ENCODE peak calls at places on chromosomes 1 and 21, in nine cellular contexts. One of them, this sample, is unnamed.

GRCh38 chr1:177442580-177442979 is 271.8 kb downstream of the BRINP2 start:
- DNase-seq in A673: peak; percentile 81
- DNase-seq in Peyer's patch: no peak
- DNase-seq in dorsolateral prefrontal cortex: no peak
- DNase-seq in endothelial cell of umbilical vein: no peak
- DNase-seq in PC-9: no peak
- DNase-seq in hepatocyte: no peak
- DNase-seq in cardiac muscle cell: no peak
- DNase-seq in fibroblast of lung: no peak
- DNase-seq in this sample: no peak

GRCh38 chr1:216766633-216767325 is 43.5 kb upstream of the ESRRG start:
- DNase-seq in dorsolateral prefrontal cortex: no peak
- DNase-seq in Peyer's patch: no peak
- DNase-seq in PC-9: no peak
- DNase-seq in cardiac muscle cell: no peak
- DNase-seq in A673: no peak
- DNase-seq in fibroblast of lung: peak; percentile 44
- DNase-seq in hepatocyte: no peak
- DNase-seq in endothelial cell of umbilical vein: no peak
- DNase-seq in this sample: no peak

GRCh38 chr1:109201123-109201703 is 12.5 kb upstream of the SARS1 start:
- DNase-seq in PC-9: peak; percentile 70
- DNase-seq in endothelial cell of umbilical vein: peak; percentile 37
- DNase-seq in Peyer's patch: peak; percentile 75
- DNase-seq in dorsolateral prefrontal cortex: peak; percentile 71
- DNase-seq in cardiac muscle cell: peak; percentile 78
- DNase-seq in hepatocyte: peak; percentile 78
- DNase-seq in fibroblast of lung: peak; percentile 94
- DNase-seq in A673: peak; percentile 89
- DNase-seq in this sample: peak; percentile 81

GRCh38 chr21:35424122-35424521 is 375.0 kb upstream of the RUNX1 start:
- DNase-seq in endothelial cell of umbilical vein: no peak
- DNase-seq in dorsolateral prefrontal cortex: no peak
- DNase-seq in PC-9: no peak
- DNase-seq in A673: no peak
- DNase-seq in fibroblast of lung: no peak
- DNase-seq in Peyer's patch: no peak
- DNase-seq in cardiac muscle cell: no peak
- DNase-seq in hepatocyte: no peak
- DNase-seq in this sample: no peak

GRCh38 chr21:32940079-32941014 is 85.4 kb upstream of the OLIG2 start:
- DNase-seq in PC-9: no peak
- DNase-seq in A673: peak; percentile 68
- DNase-seq in dorsolateral prefrontal cortex: no peak
- DNase-seq in cardiac muscle cell: peak; percentile 69
- DNase-seq in endothelial cell of umbilical vein: peak; percentile 40
- DNase-seq in hepatocyte: peak; percentile 78
- DNase-seq in fibroblast of lung: peak; percentile 34
- DNase-seq in Peyer's patch: peak; percentile 58
- DNase-seq in this sample: peak; percentile 81

GRCh38 chr1:9284061-9284460 is 8.6 kb upstream of the SPSB1 start:
- DNase-seq in hepatocyte: no peak
- DNase-seq in fibroblast of lung: no peak
- DNase-seq in endothelial cell of umbilical vein: no peak
- DNase-seq in dorsolateral prefrontal cortex: no peak
- DNase-seq in A673: no peak
- DNase-seq in PC-9: no peak
- DNase-seq in Peyer's patch: no peak
- DNase-seq in cardiac muscle cell: no peak
- DNase-seq in this sample: no peak

GRCh38 chr21:38301321-38302214 is 44.8 kb downstream of the KCNJ15 start:
- DNase-seq in cardiac muscle cell: no peak
- DNase-seq in Peyer's patch: no peak
- DNase-seq in PC-9: no peak
- DNase-seq in endothelial cell of umbilical vein: peak; percentile 39
- DNase-seq in dorsolateral prefrontal cortex: no peak
- DNase-seq in hepatocyte: no peak
- DNase-seq in A673: no peak
- DNase-seq in fibroblast of lung: no peak
- DNase-seq in this sample: no peak

GRCh38 chr21:35128526-35128925 is 79.4 kb upstream of the RUNX1 start:
- DNase-seq in fibroblast of lung: no peak
- DNase-seq in endothelial cell of umbilical vein: no peak
- DNase-seq in A673: no peak
- DNase-seq in Peyer's patch: no peak
- DNase-seq in dorsolateral prefrontal cortex: no peak
- DNase-seq in cardiac muscle cell: no peak
- DNase-seq in PC-9: peak; percentile 54
- DNase-seq in hepatocyte: no peak
- DNase-seq in this sample: no peak

GRCh38 chr1:239630767-239631166 is 244.4 kb downstream of the CHRM3 start:
- DNase-seq in dorsolateral prefrontal cortex: no peak
- DNase-seq in Peyer's patch: no peak
- DNase-seq in cardiac muscle cell: no peak
- DNase-seq in hepatocyte: no peak
- DNase-seq in endothelial cell of umbilical vein: no peak
- DNase-seq in fibroblast of lung: no peak
- DNase-seq in PC-9: no peak
- DNase-seq in A673: no peak
- DNase-seq in this sample: no peak

GRCh38 chr1:6599141-6599975 is 3.3 kb downstream of the KLHL21 start:
- DNase-seq in Peyer's patch: peak; percentile 82
- DNase-seq in endothelial cell of umbilical vein: no peak
- DNase-seq in A673: no peak
- DNase-seq in fibroblast of lung: peak; percentile 46
- DNase-seq in cardiac muscle cell: no peak
- DNase-seq in hepatocyte: no peak
- DNase-seq in PC-9: peak; percentile 57
- DNase-seq in dorsolateral prefrontal cortex: no peak
- DNase-seq in this sample: no peak

DNA sequence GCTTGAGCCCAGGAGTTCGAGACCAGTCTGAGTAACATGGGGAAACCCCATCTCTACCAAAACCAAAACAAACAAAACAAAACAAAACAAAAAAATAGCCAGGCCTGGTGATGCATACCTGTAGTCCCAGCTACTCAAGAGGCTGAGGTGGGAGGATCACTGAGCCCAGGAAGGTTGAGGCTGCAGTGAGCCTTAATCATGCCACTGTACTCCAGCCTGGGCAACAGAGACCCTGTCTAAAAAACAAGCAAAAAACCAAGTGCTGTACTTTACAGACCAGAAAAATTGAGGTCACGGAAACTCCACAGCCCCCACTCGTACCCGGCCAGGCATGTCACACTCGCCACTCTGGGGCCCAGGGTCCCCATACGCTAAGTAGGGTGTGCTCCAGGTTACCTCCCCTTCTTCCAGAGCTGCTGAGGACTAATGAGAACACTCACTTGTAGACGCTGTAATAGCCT is 22.9 kb downstream of the ATP2B4 start:
- DNase-seq in PC-9: no peak
- DNase-seq in fibroblast of lung: no peak
- DNase-seq in hepatocyte: no peak
- DNase-seq in Peyer's patch: no peak
- DNase-seq in cardiac muscle cell: no peak
- DNase-seq in endothelial cell of umbilical vein: no peak
- DNase-seq in dorsolateral prefrontal cortex: no peak
- DNase-seq in A673: no peak
- DNase-seq in this sample: no peak
- H3K27ac ChIP-seq in PC-9: no peak overlapping the region
- H3K27ac ChIP-seq in fibroblast of lung: peak overlapping the region; percentile 70
- H3K27ac ChIP-seq in hepatocyte: peak overlapping the region; percentile 89
- H3K27ac ChIP-seq in Peyer's patch: peak overlapping the region; percentile 39
- H3K27ac ChIP-seq in cardiac muscle cell: no peak overlapping the region
- H3K27ac ChIP-seq in endothelial cell of umbilical vein: no peak overlapping the region
- H3K27ac ChIP-seq in dorsolateral prefrontal cortex: no peak overlapping the region
- H3K27ac ChIP-seq in A673: no peak overlapping the region
- H3K27ac ChIP-seq in this sample: no peak overlapping the region

GRCh38 chr1:63326106-63326472 is 3.7 kb downstream of the FOXD3 start:
- DNase-seq in hepatocyte: no peak
- DNase-seq in cardiac muscle cell: no peak
- DNase-seq in A673: no peak
- DNase-seq in Peyer's patch: no peak
- DNase-seq in fibroblast of lung: no peak
- DNase-seq in endothelial cell of umbilical vein: no peak
- DNase-seq in PC-9: no peak
- DNase-seq in dorsolateral prefrontal cortex: no peak
- DNase-seq in this sample: no peak

GRCh38 chr1:63326473-63327380 is 4.4 kb downstream of the FOXD3 start:
- DNase-seq in hepatocyte: peak; percentile 16
- DNase-seq in PC-9: no peak
- DNase-seq in dorsolateral prefrontal cortex: no peak
- DNase-seq in fibroblast of lung: no peak
- DNase-seq in cardiac muscle cell: no peak
- DNase-seq in A673: no peak
- DNase-seq in Peyer's patch: no peak
- DNase-seq in endothelial cell of umbilical vein: peak; percentile 35
- DNase-seq in this sample: no peak

GRCh38 chr1:63323866-63324778 is 1.8 kb downstream of the FOXD3 start:
- DNase-seq in A673: no peak
- DNase-seq in PC-9: no peak
- DNase-seq in hepatocyte: peak; percentile 12
- DNase-seq in Peyer's patch: no peak
- DNase-seq in endothelial cell of umbilical vein: no peak
- DNase-seq in cardiac muscle cell: no peak
- DNase-seq in fibroblast of lung: no peak
- DNase-seq in dorsolateral prefrontal cortex: no peak
- DNase-seq in this sample: no peak

GRCh38 chr1:63322944-63323865 is 838 bp downstream of the FOXD3 start:
- DNase-seq in fibroblast of lung: no peak
- DNase-seq in A673: peak; percentile 62
- DNase-seq in cardiac muscle cell: no peak
- DNase-seq in hepatocyte: peak; percentile 56
- DNase-seq in PC-9: no peak
- DNase-seq in dorsolateral prefrontal cortex: no peak
- DNase-seq in Peyer's patch: peak; percentile 58
- DNase-seq in endothelial cell of umbilical vein: no peak
- DNase-seq in this sample: no peak

GRCh38 chr1:63324779-63325119 is 2.4 kb downstream of the FOXD3 start:
- DNase-seq in cardiac muscle cell: no peak
- DNase-seq in PC-9: no peak
- DNase-seq in fibroblast of lung: no peak
- DNase-seq in hepatocyte: no peak
- DNase-seq in A673: no peak
- DNase-seq in dorsolateral prefrontal cortex: no peak
- DNase-seq in endothelial cell of umbilical vein: no peak
- DNase-seq in Peyer's patch: no peak
- DNase-seq in this sample: no peak
- H3K4me3 ChIP-seq in cardiac muscle cell: peak overlapping the region; percentile 10
- H3K4me3 ChIP-seq in PC-9: no peak overlapping the region
- H3K4me3 ChIP-seq in fibroblast of lung: no peak overlapping the region
- H3K4me3 ChIP-seq in hepatocyte: no peak overlapping the region
- H3K4me3 ChIP-seq in A673: peak overlapping the region; percentile 81
- H3K4me3 ChIP-seq in dorsolateral prefrontal cortex: no peak overlapping the region
- H3K4me3 ChIP-seq in endothelial cell of umbilical vein: no peak overlapping the region
- H3K4me3 ChIP-seq in Peyer's patch: no peak overlapping the region
- H3K4me3 ChIP-seq in this sample: no peak overlapping the region

GRCh38 chr1:2044510-2045319 is 5.5 kb upstream of the PRKCZ start:
- DNase-seq in hepatocyte: peak; percentile 86
- DNase-seq in Peyer's patch: peak; percentile 84
- DNase-seq in cardiac muscle cell: peak; percentile 65
- DNase-seq in PC-9: no peak
- DNase-seq in endothelial cell of umbilical vein: peak; percentile 45
- DNase-seq in fibroblast of lung: peak; percentile 18
- DNase-seq in A673: peak; percentile 78
- DNase-seq in dorsolateral prefrontal cortex: peak; percentile 89
- DNase-seq in this sample: peak; percentile 86
- H3K27ac ChIP-seq in hepatocyte: no peak overlapping the region
- H3K27ac ChIP-seq in Peyer's patch: no peak overlapping the region
- H3K27ac ChIP-seq in cardiac muscle cell: no peak overlapping the region
- H3K27ac ChIP-seq in PC-9: no peak overlapping the region
- H3K27ac ChIP-seq in endothelial cell of umbilical vein: no peak overlapping the region
- H3K27ac ChIP-seq in fibroblast of lung: no peak overlapping the region
- H3K27ac ChIP-seq in A673: no peak overlapping the region
- H3K27ac ChIP-seq in dorsolateral prefrontal cortex: no peak overlapping the region
- H3K27ac ChIP-seq in this sample: no peak overlapping the region

DNA sequence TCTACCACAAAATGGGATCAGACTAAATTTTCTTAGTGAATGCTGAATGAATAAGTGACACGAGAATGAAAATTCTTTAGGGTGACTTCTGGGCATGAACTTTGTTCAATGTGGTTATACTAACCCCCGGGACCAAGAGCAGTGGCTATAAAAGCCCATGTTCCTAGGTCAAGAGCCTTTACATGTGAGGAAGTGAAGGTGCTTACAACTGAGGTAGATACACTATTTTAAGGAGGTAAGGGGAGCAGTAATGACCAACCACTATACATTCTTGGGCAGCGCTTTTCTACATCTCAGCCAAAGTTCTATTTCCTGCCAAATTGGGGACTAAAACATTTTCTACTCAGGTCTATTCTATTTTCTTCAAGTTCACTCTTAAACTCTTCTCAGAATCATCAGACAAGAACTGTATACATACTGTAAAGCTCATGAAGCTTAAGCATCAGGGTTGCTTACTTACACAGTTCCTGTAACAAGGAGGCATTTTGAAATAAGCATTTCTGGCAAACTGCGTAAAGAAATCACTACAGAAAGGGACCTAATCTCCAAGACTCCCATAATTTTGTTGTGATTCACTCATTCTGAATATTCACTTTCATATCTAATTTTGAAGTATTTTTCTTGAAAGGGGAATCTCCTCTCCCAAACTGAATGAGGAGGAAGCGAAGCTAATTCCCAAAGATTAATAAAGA is 8.5 kb upstream of the ARHGAP29 start:
- DNase-seq in hepatocyte: no peak
- DNase-seq in fibroblast of lung: peak; percentile 54
- DNase-seq in endothelial cell of umbilical vein: peak; percentile 65
- DNase-seq in PC-9: no peak
- DNase-seq in Peyer's patch: no peak
- DNase-seq in dorsolateral prefrontal cortex: no peak
- DNase-seq in A673: no peak
- DNase-seq in cardiac muscle cell: peak; percentile 73
- DNase-seq in this sample: no peak
- H3K4me3 ChIP-seq in hepatocyte: no peak overlapping the region
- H3K4me3 ChIP-seq in fibroblast of lung: peak overlapping the region; percentile 7
- H3K4me3 ChIP-seq in endothelial cell of umbilical vein: peak overlapping the region; percentile 75
- H3K4me3 ChIP-seq in PC-9: peak overlapping the region; percentile 84
- H3K4me3 ChIP-seq in Peyer's patch: peak overlapping the region; percentile 60
- H3K4me3 ChIP-seq in dorsolateral prefrontal cortex: no peak overlapping the region
- H3K4me3 ChIP-seq in A673: no peak overlapping the region
- H3K4me3 ChIP-seq in cardiac muscle cell: no peak overlapping the region
- H3K4me3 ChIP-seq in this sample: no peak overlapping the region

DNA sequence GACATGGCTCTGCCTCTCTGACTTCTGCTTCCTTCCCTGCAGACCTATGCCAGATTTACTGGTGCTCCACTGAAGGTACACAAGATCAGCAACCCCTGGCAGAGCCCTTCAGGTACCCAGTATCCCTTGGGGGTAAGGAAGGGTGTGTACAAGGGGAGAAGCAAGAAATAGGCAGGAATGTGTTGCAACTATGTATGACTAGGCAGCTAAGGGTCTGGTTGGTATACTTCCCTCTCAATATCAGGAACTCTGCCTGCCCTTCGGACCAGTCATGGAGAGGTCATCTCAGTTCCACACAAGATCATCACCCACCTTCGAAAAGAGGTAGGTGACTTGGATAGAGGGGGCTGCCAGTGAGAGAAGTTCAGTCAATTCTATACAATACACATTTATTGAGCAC is 1.8 kb downstream of the MTX1 start:
- DNase-seq in PC-9: no peak
- DNase-seq in hepatocyte: no peak
- DNase-seq in dorsolateral prefrontal cortex: no peak
- DNase-seq in A673: no peak
- DNase-seq in endothelial cell of umbilical vein: no peak
- DNase-seq in cardiac muscle cell: no peak
- DNase-seq in fibroblast of lung: no peak
- DNase-seq in Peyer's patch: no peak
- DNase-seq in this sample: no peak
- H3K27ac ChIP-seq in PC-9: no peak overlapping the region
- H3K27ac ChIP-seq in hepatocyte: no peak overlapping the region
- H3K27ac ChIP-seq in dorsolateral prefrontal cortex: no peak overlapping the region
- H3K27ac ChIP-seq in A673: no peak overlapping the region
- H3K27ac ChIP-seq in endothelial cell of umbilical vein: no peak overlapping the region
- H3K27ac ChIP-seq in cardiac muscle cell: no peak overlapping the region
- H3K27ac ChIP-seq in fibroblast of lung: no peak overlapping the region
- H3K27ac ChIP-seq in Peyer's patch: no peak overlapping the region
- H3K27ac ChIP-seq in this sample: no peak overlapping the region